ENCODE peak calls at places on chromosome 15, in five cellular contexts. H is WTC11, A is H1, Y is GM12878, U is K562. I is an unnamed sample.

GRCh38 chr15:29056839-29057450 is 171.2 kb downstream of the APBA2 start:
- DNase-seq in H (peak; percentile 55), A (peak; percentile 66), Y (no peak), U (no peak), I (no peak)

GRCh38 chr15:57220220-57220619 is 156.1 kb upstream of the CGNL1 start:
- DNase-seq in H (no peak), A (no peak), Y (no peak), U (no peak), I (no peak)

GRCh38 chr15:57060799-57061198 is 142.4 kb downstream of the TCF12 start:
- DNase-seq in H (no peak), A (no peak), Y (no peak), U (no peak), I (peak; percentile 75)

GRCh38 chr15:36608166-36608565 is 28.7 kb downstream of the CDIN1 start:
- DNase-seq in H (no peak), A (no peak), Y (no peak), U (no peak), I (no peak)

GRCh38 chr15:65875458-65875857 is 6.2 kb downstream of the RAB11A start:
- DNase-seq in H (no peak), A (no peak), Y (no peak), U (no peak), I (no peak)

GRCh38 chr15:89112341-89112971 is 24.2 kb downstream of the ABHD2 start:
- DNase-seq in H (no peak), A (no peak), Y (peak; percentile 38), U (no peak), I (peak; percentile 77)

GRCh38 chr15:57596978-57597377 is 5.3 kb downstream of the MYZAP start:
- DNase-seq in H (no peak), A (no peak), Y (no peak), U (no peak), I (no peak)

GRCh38 chr15:89774492-89774891 is 1.6 kb upstream of the MESP2 start:
- DNase-seq in H (no peak), A (no peak), Y (no peak), U (no peak), I (no peak)

GRCh38 chr15:57503051-57503702 is 88.5 kb upstream of the MYZAP start:
- DNase-seq in H (peak; percentile 64), A (peak; percentile 66), Y (no peak), U (peak; percentile 63), I (peak; percentile 25)

GRCh38 chr15:92806763-92807162 is 93.4 kb upstream of the CHD2 start:
- DNase-seq in H (no peak), A (no peak), Y (no peak), U (no peak), I (no peak)

GRCh38 chr15:68344600-68344999 is 67.1 kb downstream of the FEM1B start:
- DNase-seq in H (no peak), A (no peak), Y (no peak), U (no peak), I (no peak)

GRCh38 chr15:40252438-40253178 is 13.7 kb downstream of the PAK6 start:
- DNase-seq in H (peak; percentile 68), A (peak; percentile 76), Y (no peak), U (no peak), I (no peak)

GRCh38 chr15:76904461-76905012 is 603 bp downstream of the SCAPER start:
- DNase-seq in H (peak; percentile 43), A (no peak), Y (no peak), U (no peak), I (peak; percentile 28)

GRCh38 chr15:89041507-89041906 is 46.7 kb upstream of the ABHD2 start:
- DNase-seq in H (no peak), A (no peak), Y (no peak), U (no peak), I (no peak)

GRCh38 chr15:57064033-57064432 is 145.6 kb downstream of the TCF12 start:
- DNase-seq in H (no peak), A (no peak), Y (no peak), U (no peak), I (no peak)

GRCh38 chr15:99994849-99995248 is 261.6 kb upstream of the LYSMD4 start:
- DNase-seq in H (peak; percentile 18), A (no peak), Y (no peak), U (no peak), I (no peak)

GRCh38 chr15:22887157-22887951 is 48.9 kb downstream of the NIPA2 start:
- DNase-seq in H (no peak), A (no peak), Y (no peak), U (peak; percentile 48), I (no peak)

GRCh38 chr15:78638658-78639314 is 2.2 kb downstream of the CHRNB4 start:
- DNase-seq in H (peak; percentile 91), A (peak; percentile 92), Y (no peak), U (peak; percentile 76), I (peak; percentile 62)

GRCh38 chr15:74275957-74276356 is 39.8 kb downstream of the CCDC33 start:
- DNase-seq in H (peak; percentile 34), A (no peak), Y (no peak), U (peak; percentile 71), I (no peak)

GRCh38 chr15:70111203-70112017 is 13.7 kb upstream of the TLE3 start:
- DNase-seq in H (peak; percentile 84), A (peak; percentile 86), Y (no peak), U (peak; percentile 81), I (no peak)

GRCh38 chr15:68653795-68654194 is 75.0 kb downstream of the CORO2B start:
- DNase-seq in H (no peak), A (no peak), Y (no peak), U (no peak), I (no peak)

GRCh38 chr15:69460481-69460880 is 7.9 kb downstream of the RPLP1 start:
- DNase-seq in H (no peak), A (no peak), Y (no peak), U (no peak), I (no peak)

GRCh38 chr15:44713006-44713966 is 2.0 kb downstream of the B2M start:
- DNase-seq in H (no peak), A (no peak), Y (no peak), U (peak; percentile 39), I (peak; percentile 27)

GRCh38 chr15:79811406-79812405 is 85.1 kb downstream of the MTHFS start:
- DNase-seq in H (no peak), A (no peak), Y (no peak), U (no peak), I (no peak)

GRCh38 chr15:57149196-57149595 is 227.1 kb upstream of the CGNL1 start:
- DNase-seq in H (no peak), A (no peak), Y (no peak), U (no peak), I (no peak)

GRCh38 chr15:29208352-29208751 is 61.3 kb downstream of the NSMCE3 start:
- DNase-seq in H (no peak), A (no peak), Y (no peak), U (no peak), I (no peak)

GRCh38 chr15:78636378-78636859 is 4.6 kb downstream of the CHRNB4 start:
- DNase-seq in H (no peak), A (no peak), Y (no peak), U (no peak), I (no peak)

GRCh38 chr15:74565381-74566085 is 24.5 kb downstream of the ARID3B start:
- DNase-seq in H (no peak), A (no peak), Y (no peak), U (no peak), I (no peak)

GRCh38 chr15:67074886-67075229 is 9.5 kb downstream of the SMAD3 start:
- DNase-seq in H (no peak), A (no peak), Y (no peak), U (no peak), I (no peak)

GRCh38 chr15:68565701-68566100 is 13.1 kb upstream of the CORO2B start:
- DNase-seq in H (no peak), A (no peak), Y (no peak), U (no peak), I (no peak)

GRCh38 chr15:31245756-31246155 is 80.9 kb upstream of the KLF13 start:
- DNase-seq in H (no peak), A (no peak), Y (no peak), U (no peak), I (no peak)

GRCh38 chr15:88636654-88637053 is 2.2 kb upstream of the ISG20 start:
- DNase-seq in H (no peak), A (no peak), Y (no peak), U (no peak), I (no peak)

GRCh38 chr15:50390549-50391264 is 33.5 kb upstream of the USP8 start:
- DNase-seq in H (no peak), A (no peak), Y (peak; percentile 49), U (no peak), I (no peak)

GRCh38 chr15:52336530-52336929 is 40.9 kb upstream of the MYO5C start:
- DNase-seq in H (no peak), A (no peak), Y (no peak), U (no peak), I (no peak)

GRCh38 chr15:70248116-70249025 is 150.7 kb upstream of the TLE3 start:
- DNase-seq in H (peak; percentile 60), A (no peak), Y (no peak), U (no peak), I (no peak)

DNA sequence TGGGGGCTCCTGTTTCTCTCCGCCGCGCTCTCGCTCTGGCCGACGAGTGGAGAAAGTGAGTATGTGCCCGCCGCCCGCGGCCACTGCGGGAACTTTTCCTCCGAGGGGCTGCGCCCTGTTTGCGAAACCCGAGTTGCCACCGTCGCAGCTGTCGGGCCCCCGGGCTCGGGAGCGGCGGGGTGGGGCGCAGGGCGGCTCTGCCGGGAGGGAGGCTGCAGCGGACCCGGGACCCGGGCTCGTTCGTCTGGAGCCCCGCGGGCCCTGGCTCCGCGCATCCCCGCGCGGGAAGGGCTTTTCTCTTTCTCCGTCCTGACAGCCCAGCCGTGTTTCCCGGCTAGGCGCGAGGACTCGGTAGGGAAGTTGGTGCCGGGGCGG is 1.3 kb downstream of the IGF1R start:
- DNase-seq in H (no peak), A (no peak), Y (no peak), U (peak; percentile 14), I (no peak)
- TF ChIP-seq ATF2 in H (no peak), A (no peak), Y (no peak), U (no peak), I (no peak)

DNA sequence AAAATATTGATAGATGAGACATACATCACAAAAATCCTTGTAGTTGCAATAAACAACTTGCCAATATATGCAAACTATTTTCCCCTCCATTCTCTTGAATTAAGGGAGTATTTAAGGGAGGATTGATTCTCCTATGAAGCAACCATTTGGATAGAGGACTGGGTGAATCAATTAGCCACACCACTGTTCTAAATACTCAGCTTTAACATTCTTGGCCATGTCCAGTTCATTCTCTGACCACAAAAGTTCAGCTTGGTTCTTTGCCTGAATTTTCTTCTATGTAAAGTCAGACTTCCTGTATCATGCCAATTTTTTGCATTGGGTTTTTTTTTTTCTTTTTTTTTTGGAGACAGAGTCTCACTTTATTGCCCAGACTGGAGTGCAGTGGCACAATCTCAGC is 15.8 kb upstream of the SEC11A start:
- DNase-seq in H (no peak), A (no peak), Y (no peak), U (no peak), I (no peak)
- TF ChIP-seq ATF2 in H (no peak), A (no peak), Y (no peak), U (no peak), I (no peak)

GRCh38 chr15:34714476-34715121 is 40.2 kb downstream of the GJD2 start:
- DNase-seq in H (no peak), A (no peak), Y (no peak), U (no peak), I (no peak)
- TF ChIP-seq ATF2 in H (no peak), A (no peak), Y (no peak), U (no peak), I (no peak)

DNA sequence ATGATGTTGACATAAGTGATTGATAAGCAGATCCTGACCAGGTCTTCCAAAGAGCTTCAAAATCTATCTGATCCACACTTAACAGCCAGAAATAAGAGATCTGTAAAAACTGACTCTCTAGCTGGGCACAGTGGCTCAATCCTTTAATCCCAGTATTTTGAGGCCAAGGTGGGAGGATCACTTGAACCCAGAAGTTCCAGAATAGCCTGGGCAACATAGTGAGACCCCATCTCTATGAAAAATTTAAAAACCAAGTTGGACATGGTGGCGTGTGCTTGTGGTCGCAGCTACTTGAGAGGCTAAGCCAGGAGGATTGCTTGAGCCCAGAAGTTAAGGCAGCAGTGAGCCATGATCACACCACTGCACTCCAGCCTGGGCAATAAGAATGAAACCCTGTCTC is 43.6 kb downstream of the PIGB start:
- DNase-seq in H (no peak), A (no peak), Y (no peak), U (no peak), I (no peak)
- TF ChIP-seq ATF2 in H (no peak), A (no peak), Y (no peak), U (no peak), I (no peak)